ENCODE peak calls at places on chromosomes 13 and 19, in four cellular contexts. One of them, this sample, is unnamed. For H3K4me1 and H3K27me3, the result is how much of the 10 kb centered on the place peaks cover.

GRCh38 chr19:42420055-42420544 is 7.1 kb downstream of the LIPE start:
- DNase-seq in effector memory CD4-positive, alpha-beta T cell: peak
- DNase-seq in upper lobe of left lung: no peak
- DNase-seq in left ventricle myocardium inferior: no peak
- DNase-seq in this sample: peak

GRCh38 chr19:532578-533484 is 1.3 kb downstream of the CDC34 start:
- DNase-seq in effector memory CD4-positive, alpha-beta T cell: no peak
- DNase-seq in upper lobe of left lung: peak
- DNase-seq in left ventricle myocardium inferior: peak
- DNase-seq in this sample: no peak

GRCh38 chr13:102508411-102508810 is 88.4 kb upstream of the TPP2 start:
- DNase-seq in effector memory CD4-positive, alpha-beta T cell: no peak
- DNase-seq in upper lobe of left lung: no peak
- DNase-seq in left ventricle myocardium inferior: no peak
- DNase-seq in this sample: no peak

GRCh38 chr13:40406405-40407138 is 259.9 kb downstream of the FOXO1 start:
- DNase-seq in effector memory CD4-positive, alpha-beta T cell: no peak
- DNase-seq in upper lobe of left lung: no peak
- DNase-seq in left ventricle myocardium inferior: no peak
- DNase-seq in this sample: no peak

GRCh38 chr13:28819748-28820098 is 416 bp upstream of the MTUS2 start:
- DNase-seq in effector memory CD4-positive, alpha-beta T cell: no peak
- DNase-seq in upper lobe of left lung: peak
- DNase-seq in left ventricle myocardium inferior: peak
- DNase-seq in this sample: no peak

GRCh38 chr13:109494955-109495354 is 291.4 kb downstream of the IRS2 start:
- DNase-seq in effector memory CD4-positive, alpha-beta T cell: no peak
- DNase-seq in upper lobe of left lung: no peak
- DNase-seq in left ventricle myocardium inferior: no peak
- DNase-seq in this sample: no peak

GRCh38 chr13:97121894-97122293 is 100.2 kb upstream of the MBNL2 start:
- DNase-seq in effector memory CD4-positive, alpha-beta T cell: no peak
- DNase-seq in upper lobe of left lung: no peak
- DNase-seq in left ventricle myocardium inferior: no peak
- DNase-seq in this sample: no peak

GRCh38 chr13:106815545-106815944 is 247.6 kb upstream of the ARGLU1 start:
- DNase-seq in effector memory CD4-positive, alpha-beta T cell: no peak
- DNase-seq in upper lobe of left lung: no peak
- DNase-seq in left ventricle myocardium inferior: no peak
- DNase-seq in this sample: no peak

GRCh38 chr19:22052644-22053013 is 345 bp downstream of the ZNF257 start:
- DNase-seq in effector memory CD4-positive, alpha-beta T cell: peak
- DNase-seq in upper lobe of left lung: peak
- DNase-seq in left ventricle myocardium inferior: no peak
- DNase-seq in this sample: no peak

GRCh38 chr13:77698211-77699058 is 948 bp downstream of the SLAIN1 start:
- DNase-seq in effector memory CD4-positive, alpha-beta T cell: peak
- DNase-seq in upper lobe of left lung: peak
- DNase-seq in left ventricle myocardium inferior: peak
- DNase-seq in this sample: no peak

GRCh38 chr19:33133438-33134031 is 1.6 kb downstream of the WDR88 start:
- DNase-seq in effector memory CD4-positive, alpha-beta T cell: no peak
- DNase-seq in upper lobe of left lung: no peak
- DNase-seq in left ventricle myocardium inferior: no peak
- DNase-seq in this sample: no peak

GRCh38 chr19:45919678-45920077 is 5.1 kb upstream of the NANOS2 start:
- DNase-seq in effector memory CD4-positive, alpha-beta T cell: no peak
- DNase-seq in upper lobe of left lung: no peak
- DNase-seq in left ventricle myocardium inferior: no peak
- DNase-seq in this sample: no peak

GRCh38 chr13:92767468-92767867 is 459.1 kb upstream of the GPC6 start:
- DNase-seq in effector memory CD4-positive, alpha-beta T cell: no peak
- DNase-seq in upper lobe of left lung: no peak
- DNase-seq in left ventricle myocardium inferior: no peak
- DNase-seq in this sample: no peak

GRCh38 chr19:58566989-58567388 is 6.1 kb downstream of the MZF1 start:
- DNase-seq in effector memory CD4-positive, alpha-beta T cell: no peak
- DNase-seq in upper lobe of left lung: peak
- DNase-seq in left ventricle myocardium inferior: no peak
- DNase-seq in this sample: no peak

GRCh38 chr13:106589716-106590115 is 21.8 kb upstream of the ARGLU1 start:
- DNase-seq in effector memory CD4-positive, alpha-beta T cell: no peak
- DNase-seq in upper lobe of left lung: no peak
- DNase-seq in left ventricle myocardium inferior: no peak
- DNase-seq in this sample: no peak

GRCh38 chr19:28403698-28404099 is 809.3 kb downstream of the UQCRFS1 start:
- DNase-seq in effector memory CD4-positive, alpha-beta T cell: no peak
- DNase-seq in upper lobe of left lung: no peak
- DNase-seq in left ventricle myocardium inferior: no peak
- DNase-seq in this sample: no peak

GRCh38 chr19:2451741-2452140 is 5.0 kb downstream of the LMNB2 start:
- DNase-seq in effector memory CD4-positive, alpha-beta T cell: no peak
- DNase-seq in upper lobe of left lung: no peak
- DNase-seq in left ventricle myocardium inferior: no peak
- DNase-seq in this sample: no peak

GRCh38 chr13:41905600-41906254 is 55.2 kb downstream of the VWA8 start:
- DNase-seq in effector memory CD4-positive, alpha-beta T cell: no peak
- DNase-seq in upper lobe of left lung: no peak
- DNase-seq in left ventricle myocardium inferior: no peak
- DNase-seq in this sample: no peak

GRCh38 chr19:34507414-34508067 is 26.0 kb downstream of the WTIP start:
- DNase-seq in effector memory CD4-positive, alpha-beta T cell: no peak
- DNase-seq in upper lobe of left lung: no peak
- DNase-seq in left ventricle myocardium inferior: no peak
- DNase-seq in this sample: no peak

GRCh38 chr13:34310539-34310938 is 492.6 kb downstream of the RFC3 start:
- DNase-seq in effector memory CD4-positive, alpha-beta T cell: no peak
- DNase-seq in upper lobe of left lung: no peak
- DNase-seq in left ventricle myocardium inferior: no peak
- DNase-seq in this sample: no peak

GRCh38 chr19:48659768-48660167 is 13.0 kb downstream of the NTN5 start:
- DNase-seq in effector memory CD4-positive, alpha-beta T cell: no peak
- DNase-seq in upper lobe of left lung: peak
- DNase-seq in left ventricle myocardium inferior: no peak
- DNase-seq in this sample: no peak

GRCh38 chr19:46979770-46980105 is 39.9 kb upstream of the NPAS1 start:
- DNase-seq in effector memory CD4-positive, alpha-beta T cell: no peak
- DNase-seq in upper lobe of left lung: no peak
- DNase-seq in left ventricle myocardium inferior: no peak
- DNase-seq in this sample: no peak

GRCh38 chr13:33079960-33080359 is 63.7 kb downstream of the KL start:
- DNase-seq in effector memory CD4-positive, alpha-beta T cell: no peak
- DNase-seq in upper lobe of left lung: no peak
- DNase-seq in left ventricle myocardium inferior: no peak
- DNase-seq in this sample: no peak

GRCh38 chr19:15300533-15301194 is 31.7 kb downstream of the BRD4 start:
- DNase-seq in effector memory CD4-positive, alpha-beta T cell: no peak
- DNase-seq in upper lobe of left lung: no peak
- DNase-seq in left ventricle myocardium inferior: no peak
- DNase-seq in this sample: no peak
- H3K4me1 ChIP-seq in effector memory CD4-positive, alpha-beta T cell: half or more
- H3K4me1 ChIP-seq in upper lobe of left lung: half or more
- H3K4me1 ChIP-seq in left ventricle myocardium inferior: half or more
- H3K4me1 ChIP-seq in this sample: half or more

GRCh38 chr19:51192689-51193088 is 32.2 kb upstream of the CD33 start:
- DNase-seq in effector memory CD4-positive, alpha-beta T cell: no peak
- DNase-seq in upper lobe of left lung: no peak
- DNase-seq in left ventricle myocardium inferior: no peak
- DNase-seq in this sample: no peak

GRCh38 chr19:51196181-51196580 is 28.7 kb upstream of the CD33 start:
- DNase-seq in effector memory CD4-positive, alpha-beta T cell: no peak
- DNase-seq in upper lobe of left lung: no peak
- DNase-seq in left ventricle myocardium inferior: no peak
- DNase-seq in this sample: no peak

GRCh38 chr19:51194527-51195315 is 30.2 kb upstream of the CD33 start:
- DNase-seq in effector memory CD4-positive, alpha-beta T cell: no peak
- DNase-seq in upper lobe of left lung: no peak
- DNase-seq in left ventricle myocardium inferior: no peak
- DNase-seq in this sample: no peak

GRCh38 chr19:51195616-51196015 is 29.3 kb upstream of the CD33 start:
- DNase-seq in effector memory CD4-positive, alpha-beta T cell: no peak
- DNase-seq in upper lobe of left lung: no peak
- DNase-seq in left ventricle myocardium inferior: no peak
- DNase-seq in this sample: no peak

GRCh38 chr19:51195316-51195586 is 29.6 kb upstream of the CD33 start:
- DNase-seq in effector memory CD4-positive, alpha-beta T cell: no peak
- DNase-seq in upper lobe of left lung: no peak
- DNase-seq in left ventricle myocardium inferior: no peak
- DNase-seq in this sample: no peak
- H3K4me3 ChIP-seq in effector memory CD4-positive, alpha-beta T cell: no peak
- H3K4me3 ChIP-seq in upper lobe of left lung: no peak
- H3K4me3 ChIP-seq in left ventricle myocardium inferior: no peak
- H3K4me3 ChIP-seq in this sample: no peak

GRCh38 chr13:98485561-98485960 is 91.3 kb downstream of the STK24 start:
- DNase-seq in effector memory CD4-positive, alpha-beta T cell: no peak
- DNase-seq in upper lobe of left lung: no peak
- DNase-seq in left ventricle myocardium inferior: no peak
- DNase-seq in this sample: no peak
- H3K27me3 ChIP-seq in effector memory CD4-positive, alpha-beta T cell: under half
- H3K27me3 ChIP-seq in upper lobe of left lung: under half
- H3K27me3 ChIP-seq in left ventricle myocardium inferior: under half
- H3K27me3 ChIP-seq in this sample: under half

GRCh38 chr19:18419195-18419698 is at the start of gene SSBP4:
- DNase-seq in effector memory CD4-positive, alpha-beta T cell: peak
- DNase-seq in upper lobe of left lung: peak
- DNase-seq in left ventricle myocardium inferior: peak
- DNase-seq in this sample: peak
- H3K4me1 ChIP-seq in effector memory CD4-positive, alpha-beta T cell: half or more
- H3K4me1 ChIP-seq in upper lobe of left lung: half or more
- H3K4me1 ChIP-seq in left ventricle myocardium inferior: half or more
- H3K4me1 ChIP-seq in this sample: under half

GRCh38 chr13:31131470-31131961 is 30.2 kb downstream of the HSPH1 start:
- DNase-seq in effector memory CD4-positive, alpha-beta T cell: no peak
- DNase-seq in upper lobe of left lung: no peak
- DNase-seq in left ventricle myocardium inferior: no peak
- DNase-seq in this sample: no peak
- H3K4me3 ChIP-seq in effector memory CD4-positive, alpha-beta T cell: no peak
- H3K4me3 ChIP-seq in upper lobe of left lung: no peak
- H3K4me3 ChIP-seq in left ventricle myocardium inferior: no peak
- H3K4me3 ChIP-seq in this sample: no peak

This sample was measured in RWPE2.